ENCODE peak calls at places on chromosomes 6 and 20, in five cellular contexts. K is neuronal stem cell, B is IMR-90, U is H1, C is mesenchymal stem cell. F is an unnamed sample.

GRCh38 chr6:99189823-99190721 is 159.4 kb downstream of the FAXC start:
- DNase-seq in K (no peak), C (no peak), U (no peak), B (no peak), F (no peak)

GRCh38 chr20:53154540-53154939 is 182.4 kb downstream of the TSHZ2 start:
- DNase-seq in C (peak; percentile 45), K (no peak), U (no peak), B (no peak), F (no peak)

GRCh38 chr6:32047855-32048766 is 9.9 kb downstream of the CYP21A2 start:
- DNase-seq in C (peak; percentile 66), B (peak; percentile 30), K (peak; percentile 53), U (peak; percentile 97), F (peak; percentile 71)

GRCh38 chr6:164007881-164008280 is 593.4 kb downstream of the QKI start:
- DNase-seq in K (no peak), B (no peak), C (no peak), U (no peak), F (no peak)

GRCh38 chr6:105135056-105135455 is 44.8 kb downstream of the POPDC3 start:
- DNase-seq in B (peak; percentile 18), C (peak; percentile 51), U (no peak), K (no peak), F (peak; percentile 43)

GRCh38 chr20:18267815-18268214 is 20.5 kb upstream of the ZNF133 start:
- DNase-seq in U (no peak), K (peak; percentile 95), B (no peak), C (no peak), F (peak; percentile 73)

GRCh38 chr6:73769976-73770375 is 74.0 kb downstream of the CD109 start:
- DNase-seq in C (no peak), K (no peak), B (no peak), U (no peak), F (peak; percentile 27)

GRCh38 chr6:137465378-137466009 is 28.7 kb downstream of the OLIG3 start:
- DNase-seq in K (no peak), B (no peak), U (no peak), C (no peak), F (no peak)

GRCh38 chr6:134678436-134678889 is 271.4 kb downstream of the ALDH8A1 start:
- DNase-seq in K (no peak), C (peak; percentile 19), B (peak; percentile 79), U (no peak), F (peak; percentile 21)

GRCh38 chr20:10508468-10509251 is 73.6 kb downstream of the SLX4IP start:
- DNase-seq in K (no peak), C (peak; percentile 84), U (no peak), B (peak; percentile 70), F (peak; percentile 71)

GRCh38 chr20:41249781-41250281 is 67.7 kb downstream of the ZHX3 start:
- DNase-seq in U (peak; percentile 78), K (peak; percentile 48), C (peak; percentile 82), B (peak; percentile 29), F (peak; percentile 90)

GRCh38 chr6:157990321-157991066 is 8.8 kb downstream of the SYNJ2 start:
- DNase-seq in C (no peak), U (no peak), B (no peak), K (no peak), F (no peak)

GRCh38 chr20:36555248-36555647 is 13.9 kb downstream of the MYL9 start:
- DNase-seq in K (no peak), C (no peak), B (no peak), U (no peak), F (no peak)

GRCh38 chr6:113847435-113847834 is 9.7 kb upstream of the MARCKS start:
- DNase-seq in C (peak; percentile 64), B (peak; percentile 84), K (no peak), U (no peak), F (no peak)

GRCh38 chr20:1810926-1811620 is 84.1 kb upstream of the SIRPA start:
- DNase-seq in U (no peak), K (no peak), C (peak; percentile 60), B (peak; percentile 72), F (no peak)

GRCh38 chr6:130150906-130151305 is 71.8 kb downstream of the SAMD3 start:
- DNase-seq in K (no peak), C (no peak), B (no peak), U (no peak), F (no peak)

GRCh38 chr6:144217264-144217663 is 66.9 kb downstream of the STX11 start:
- DNase-seq in K (no peak), B (no peak), U (no peak), C (peak; percentile 80), F (no peak)

GRCh38 chr20:44883214-44883902 is 2.1 kb upstream of the YWHAB start:
- DNase-seq in B (no peak), U (no peak), C (no peak), K (no peak), F (no peak)

GRCh38 chr6:36545767-36546663 is 1.3 kb downstream of the STK38 start:
- DNase-seq in B (peak; percentile 31), U (no peak), C (peak; percentile 66), K (no peak), F (peak; percentile 35)

GRCh38 chr20:32445539-32446273 is 87.6 kb downstream of the ASXL1 start:
- DNase-seq in C (no peak), K (no peak), U (no peak), B (no peak), F (peak; percentile 41)

GRCh38 chr6:1395941-1396908 is 6.8 kb downstream of the FOXF2 start:
- DNase-seq in C (no peak), K (no peak), B (no peak), U (no peak), F (no peak)

GRCh38 chr20:19540401-19540800 is 217.7 kb upstream of the RIN2 start:
- DNase-seq in B (no peak), C (no peak), K (no peak), U (no peak), F (no peak)

GRCh38 chr20:37392441-37393195 is 46.7 kb downstream of the SRC start:
- DNase-seq in U (no peak), K (no peak), B (no peak), C (no peak), F (peak; percentile 70)

GRCh38 chr6:22612241-22612640 is 42.9 kb downstream of the HDGFL1 start:
- DNase-seq in B (peak; percentile 60), C (peak; percentile 3), U (no peak), K (no peak), F (no peak)

GRCh38 chr6:52712136-52712535 is 41.2 kb downstream of the TMEM14A start:
- DNase-seq in K (no peak), B (peak; percentile 11), C (no peak), U (no peak), F (no peak)

GRCh38 chr20:18857640-18858039 is 44.1 kb downstream of the SCP2D1 start:
- DNase-seq in C (no peak), B (peak; percentile 8), K (no peak), U (no peak), F (no peak)

GRCh38 chr6:118776607-118777549 is 117.1 kb upstream of the ASF1A start:
- DNase-seq in K (peak; percentile 46), U (peak; percentile 53), B (peak; percentile 79), C (peak; percentile 78), F (peak; percentile 77)

GRCh38 chr20:58630063-58630462 is 21.0 kb upstream of the STX16 start:
- DNase-seq in K (no peak), B (peak; percentile 47), U (no peak), C (peak; percentile 27), F (no peak)

GRCh38 chr6:4262506-4262905 is 127.1 kb upstream of the ECI2 start:
- DNase-seq in C (no peak), K (no peak), B (no peak), U (no peak), F (no peak)

GRCh38 chr20:61433816-61434215 is 181.8 kb downstream of the CDH4 start:
- DNase-seq in B (no peak), C (no peak), K (no peak), U (no peak), F (no peak)

GRCh38 chr6:11918739-11919605 is 93.1 kb upstream of the HIVEP1 start:
- DNase-seq in U (no peak), K (no peak), B (peak; percentile 53), C (no peak), F (no peak)

GRCh38 chr20:44017905-44018683 is 103.4 kb downstream of the TOX2 start:
- DNase-seq in B (peak; percentile 93), C (peak; percentile 87), U (no peak), K (no peak), F (no peak)

GRCh38 chr20:9919271-9920014 is 80.6 kb upstream of the PAK5 start:
- DNase-seq in C (no peak), U (no peak), K (no peak), B (no peak), F (no peak)

GRCh38 chr20:50804453-50805348 is 9.8 kb downstream of the BCAS4 start:
- DNase-seq in B (no peak), U (no peak), K (no peak), C (no peak), F (no peak)

GRCh38 chr6:143536866-143537691 is 25.6 kb upstream of the FUCA2 start:
- DNase-seq in B (peak; percentile 63), U (peak; percentile 80), K (peak; percentile 47), C (peak; percentile 54), F (peak; percentile 84)

GRCh38 chr6:166277021-166277420 is 31.2 kb downstream of the PRR18 start:
- DNase-seq in C (peak; percentile 10), B (no peak), U (no peak), K (no peak), F (no peak)

GRCh38 chr6:37709932-37710565 is 12.4 kb upstream of the MDGA1 start:
- DNase-seq in C (no peak), K (no peak), U (no peak), B (no peak), F (no peak)

GRCh38 chr6:39389372-39389767 is 66.9 kb upstream of the KCNK16 start:
- DNase-seq in B (no peak), C (peak; percentile 46), K (peak; percentile 15), U (no peak), F (peak; percentile 63)

GRCh38 chr20:21308340-21308739 is 5.2 kb downstream of the XRN2 start:
- DNase-seq in U (no peak), B (no peak), K (no peak), C (no peak), F (no peak)
- H3K4ac ChIP-seq in U (no peak overlapping the region), B (no peak overlapping the region), K (no peak overlapping the region), C (no peak overlapping the region), F (no peak overlapping the region)

GRCh38 chr6:43090557-43090952 is 14.4 kb downstream of the PTK7 start:
- DNase-seq in K (no peak), U (no peak), B (peak; percentile 44), C (peak; percentile 27), F (peak; percentile 63)
- H3K4me1 ChIP-seq in K (peaks cover 31% of the 10 kb centered on the region), U (peaks cover 27% of the 10 kb centered on the region), B (peaks cover 32% of the 10 kb centered on the region), C (peaks cover 45% of the 10 kb centered on the region), F (peaks cover 23% of the 10 kb centered on the region)

GRCh38 chr6:10425973-10426780 is 11.3 kb upstream of the TFAP2A start:
- DNase-seq in K (no peak), B (no peak), U (peak; percentile 74), C (peak; percentile 52), F (peak; percentile 84)
- H3K4ac ChIP-seq in K (no peak overlapping the region), B (peak overlapping the region; percentile 52), U (no peak overlapping the region), C (no peak overlapping the region), F (peak overlapping the region; percentile 70)

GRCh38 chr6:139375239-139376053 is 998 bp upstream of the CITED2 start:
- DNase-seq in B (peak; percentile 98), K (peak; percentile 93), C (peak; percentile 98), U (peak; percentile 91), F (peak; percentile 99)
- H3K4me1 ChIP-seq in B (peaks cover 8% of the 10 kb centered on the region), K (peaks cover 8% of the 10 kb centered on the region), C (peaks cover 6% of the 10 kb centered on the region), U (peaks cover 7% of the 10 kb centered on the region), F (peaks cover 11% of the 10 kb centered on the region)

DNA sequence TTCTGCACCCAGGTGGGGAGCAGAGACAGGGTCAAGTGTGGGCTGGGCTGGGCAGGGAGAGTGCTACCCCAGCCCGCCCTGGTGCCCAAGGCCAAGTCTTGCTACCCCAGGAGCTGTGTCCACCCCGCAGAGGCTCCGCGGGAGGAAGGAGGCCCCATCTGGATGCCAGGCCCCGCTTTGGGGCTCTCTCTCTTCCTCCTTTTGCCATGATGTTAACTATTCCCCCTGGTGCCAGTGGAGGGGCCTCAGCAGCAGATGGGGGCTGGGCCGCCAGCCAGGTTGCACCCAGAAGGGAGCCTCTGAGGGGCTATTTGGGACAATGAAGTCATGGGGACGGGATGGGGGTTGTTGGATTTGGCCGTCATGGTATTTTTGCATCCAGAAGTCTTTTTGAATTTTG is 9.3 kb downstream of the SLC17A9 start:
- DNase-seq in C (no peak), B (no peak), U (no peak), K (no peak), F (no peak)
- H3K4ac ChIP-seq in C (no peak overlapping the region), B (no peak overlapping the region), U (no peak overlapping the region), K (no peak overlapping the region), F (no peak overlapping the region)